ENCODE peak calls at places on chromosomes 16 and 17, in four cellular contexts. Y is body of pancreas, I is left lung, Z is right atrium auricular region. K is an unnamed sample.

GRCh38 chr17:42287305-42288077 is 807 bp upstream of the STAT5A start:
- DNase-seq in I (peak; percentile 63), Z (peak; percentile 60), Y (peak; percentile 20), K (peak; percentile 77)

GRCh38 chr17:58541249-58541648 is 26.8 kb upstream of the MTMR4 start:
- DNase-seq in Y (no peak), Z (no peak), I (no peak), K (peak; percentile 24)

GRCh38 chr17:42276359-42276608 is at the start of gene STAT5B:
- DNase-seq in Z (peak; percentile 57), Y (peak; percentile 74), I (peak; percentile 67), K (peak; percentile 70)

GRCh38 chr16:57616871-57617270 is 11.6 kb upstream of the ADGRG1 start:
- DNase-seq in Z (no peak), I (peak; percentile 24), Y (peak; percentile 4), K (no peak)

GRCh38 chr17:57674894-57675293 is 70.2 kb downstream of the CCDC182 start:
- DNase-seq in Y (no peak), I (no peak), Z (peak; percentile 40), K (no peak)

GRCh38 chr16:1979271-1980025 is 1.8 kb downstream of the NOXO1 start:
- DNase-seq in Y (peak; percentile 90), Z (no peak), I (peak; percentile 85), K (no peak)

GRCh38 chr17:50396261-50397110 is 837 bp downstream of the LRRC59 start:
- DNase-seq in I (peak; percentile 44), Z (no peak), Y (peak; percentile 89), K (peak; percentile 68)

GRCh38 chr17:48530208-48530886 is 464 bp downstream of the HOXB1 start:
- DNase-seq in I (no peak), Z (no peak), Y (no peak), K (no peak)

GRCh38 chr16:46686815-46687473 is 2.0 kb downstream of the VPS35 start:
- DNase-seq in Y (no peak), I (no peak), Z (no peak), K (no peak)

GRCh38 chr17:42436401-42436800 is 13.3 kb upstream of the CAVIN1 start:
- DNase-seq in Z (peak; percentile 84), I (no peak), Y (peak; percentile 51), K (peak; percentile 97)

GRCh38 chr16:30416624-30417298 is 9.4 kb downstream of the ZNF771 start:
- DNase-seq in Z (no peak), Y (no peak), I (no peak), K (no peak)

GRCh38 chr17:56148333-56148732 is 4.9 kb upstream of the ANKFN1 start:
- DNase-seq in Y (no peak), Z (no peak), I (no peak), K (no peak)

GRCh38 chr16:89375021-89375420 is 115.3 kb downstream of the ANKRD11 start:
- DNase-seq in I (no peak), Y (no peak), Z (no peak), K (peak; percentile 31)

GRCh38 chr17:41383690-41384089 is 1.6 kb upstream of the KRT34 start:
- DNase-seq in I (no peak), Y (no peak), Z (no peak), K (no peak)

GRCh38 chr17:9763643-9764042 is 27.7 kb downstream of the DHRS7C start:
- DNase-seq in Z (no peak), I (no peak), Y (no peak), K (no peak)

GRCh38 chr17:51166987-51167931 is 1.0 kb downstream of the NME2 start:
- DNase-seq in I (peak; percentile 62), Y (peak; percentile 43), Z (peak; percentile 21), K (no peak)

GRCh38 chr16:65154321-65154720 is 32.5 kb upstream of the CDH11 start:
- DNase-seq in Y (no peak), Z (no peak), I (no peak), K (peak; percentile 6)

GRCh38 chr17:69492410-69493071 is 78.0 kb downstream of the MAP2K6 start:
- DNase-seq in Z (no peak), Y (no peak), I (no peak), K (peak; percentile 96)

GRCh38 chr17:17055286-17056166 is 13.3 kb downstream of the MPRIP start:
- DNase-seq in I (no peak), Y (peak; percentile 37), Z (no peak), K (no peak)

GRCh38 chr17:39183045-39183444 is 14.4 kb downstream of the CACNB1 start:
- DNase-seq in Y (no peak), I (no peak), Z (no peak), K (no peak)

GRCh38 chr17:39181303-39181702 is 15.3 kb upstream of the ARL5C start:
- DNase-seq in I (no peak), Y (no peak), Z (no peak), K (no peak)

GRCh38 chr17:39183766-39184165 is 13.7 kb downstream of the CACNB1 start:
- DNase-seq in I (no peak), Z (no peak), Y (no peak), K (no peak)

GRCh38 chr17:39187152-39187830 is 10.2 kb downstream of the CACNB1 start:
- DNase-seq in I (no peak), Y (no peak), Z (no peak), K (no peak)

DNA sequence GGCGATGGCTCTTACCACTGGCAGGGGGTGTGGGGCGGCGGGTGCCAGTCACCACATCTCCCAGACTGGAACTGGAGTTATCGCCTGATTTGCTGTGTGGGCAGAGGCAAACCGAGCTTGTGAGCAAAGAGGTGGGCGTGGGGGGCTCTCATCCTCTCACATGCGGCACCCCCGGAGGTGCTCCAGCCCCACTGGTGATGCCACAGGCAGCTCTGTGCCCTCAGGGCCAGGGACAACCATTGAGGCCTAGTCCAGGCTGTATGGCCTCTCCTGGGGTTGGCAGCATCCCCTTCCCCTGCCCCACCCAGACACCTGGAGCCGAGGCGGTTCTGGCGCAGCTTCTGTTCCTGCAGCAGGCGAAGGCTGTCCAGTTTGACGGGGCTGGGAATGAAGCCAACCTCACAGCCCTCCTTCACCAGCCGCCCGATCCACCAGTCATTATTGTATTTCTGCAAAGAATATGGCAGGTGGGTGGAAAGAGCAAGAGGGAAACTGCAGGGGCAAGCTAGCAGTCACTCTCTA is 10.9 kb downstream of the CACNB1 start:
- DNase-seq in Z (no peak), Y (no peak), I (no peak), K (no peak)
- H3K4me3 ChIP-seq in Z (no peak overlapping the region), Y (no peak overlapping the region), I (no peak overlapping the region), K (no peak overlapping the region)

DNA sequence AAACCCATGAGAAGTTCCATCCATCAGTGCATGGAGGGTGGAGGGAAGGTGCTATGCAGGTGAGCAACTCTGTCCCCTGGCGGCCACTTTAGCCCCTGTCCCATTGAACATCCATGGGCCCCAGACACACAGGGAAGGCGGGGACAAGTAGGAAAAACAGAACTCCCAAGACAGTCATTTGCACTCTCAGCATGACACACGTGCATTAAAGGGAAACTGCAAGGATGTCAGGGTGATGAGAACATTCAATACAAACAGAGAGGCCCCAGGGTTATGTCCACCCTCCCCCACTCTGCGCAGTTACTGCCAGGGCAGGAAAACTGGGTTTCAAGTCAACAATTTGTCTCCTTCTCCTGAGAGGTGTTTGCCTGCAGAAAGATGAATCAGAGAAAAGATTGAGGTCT is 44.0 kb upstream of the AKTIP start:
- DNase-seq in I (no peak), Y (no peak), Z (no peak), K (no peak)
- TF ChIP-seq CTCF in I (no peak), Y (no peak), Z (no peak), K (no peak)

DNA sequence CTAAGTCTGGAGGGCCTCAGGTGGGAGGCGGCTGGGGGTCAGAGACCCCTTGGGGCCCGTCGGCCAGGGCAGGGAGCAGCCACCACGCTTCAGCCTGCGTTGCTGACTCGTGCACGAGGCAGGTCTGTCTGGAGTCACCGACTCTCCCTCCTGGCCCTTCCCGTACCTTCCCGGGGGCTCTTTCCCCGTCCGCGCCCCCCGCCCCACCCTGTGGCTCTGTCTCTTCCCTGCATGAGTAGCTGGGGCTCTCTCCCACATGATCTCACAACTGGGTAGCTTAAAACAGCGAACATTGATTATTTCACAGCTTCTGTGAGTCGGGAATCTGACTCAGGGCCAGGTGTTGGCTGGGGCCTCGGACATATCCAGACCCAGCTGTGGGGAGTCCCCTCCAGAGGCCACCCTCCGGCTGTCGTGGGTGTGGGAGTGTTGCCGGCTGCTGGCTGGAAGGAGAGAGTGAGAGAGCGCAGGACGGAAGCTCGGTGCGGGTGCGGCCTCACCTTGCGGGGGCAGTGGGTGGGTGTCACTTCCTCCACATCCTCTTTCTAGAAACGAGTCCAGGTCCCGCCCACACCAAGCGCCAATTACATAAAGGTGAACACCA is 17.3 kb downstream of the BAHCC1 start:
- DNase-seq in Z (no peak), I (no peak), Y (peak; percentile 53), K (no peak)
- H3K4me3 ChIP-seq in Z (no peak overlapping the region), I (no peak overlapping the region), Y (no peak overlapping the region), K (no peak overlapping the region)

GRCh38 chr17:75679706-75680201 is 12.6 kb downstream of the SAP30BP start:
- DNase-seq in I (peak; percentile 64), Y (peak; percentile 39), Z (no peak), K (no peak)
- TF ChIP-seq CTCF in I (peak; percentile 17), Y (no peak), Z (peak; percentile 15), K (peak; percentile 9)

GRCh38 chr16:66954097-66954659 is 6.9 kb upstream of the CES3 start:
- DNase-seq in I (peak; percentile 72), Y (peak; percentile 82), Z (peak; percentile 77), K (peak; percentile 60)

GRCh38 chr16:66952430-66953139 is 8.5 kb upstream of the CES3 start:
- DNase-seq in Z (no peak), I (no peak), Y (no peak), K (no peak)

GRCh38 chr16:66950437-66950836 is 10.6 kb upstream of the CES3 start:
- DNase-seq in Y (no peak), I (no peak), Z (no peak), K (no peak)

GRCh38 chr16:66950971-66951790 is 9.9 kb upstream of the CES3 start:
- DNase-seq in I (no peak), Y (no peak), Z (no peak), K (peak; percentile 50)

DNA sequence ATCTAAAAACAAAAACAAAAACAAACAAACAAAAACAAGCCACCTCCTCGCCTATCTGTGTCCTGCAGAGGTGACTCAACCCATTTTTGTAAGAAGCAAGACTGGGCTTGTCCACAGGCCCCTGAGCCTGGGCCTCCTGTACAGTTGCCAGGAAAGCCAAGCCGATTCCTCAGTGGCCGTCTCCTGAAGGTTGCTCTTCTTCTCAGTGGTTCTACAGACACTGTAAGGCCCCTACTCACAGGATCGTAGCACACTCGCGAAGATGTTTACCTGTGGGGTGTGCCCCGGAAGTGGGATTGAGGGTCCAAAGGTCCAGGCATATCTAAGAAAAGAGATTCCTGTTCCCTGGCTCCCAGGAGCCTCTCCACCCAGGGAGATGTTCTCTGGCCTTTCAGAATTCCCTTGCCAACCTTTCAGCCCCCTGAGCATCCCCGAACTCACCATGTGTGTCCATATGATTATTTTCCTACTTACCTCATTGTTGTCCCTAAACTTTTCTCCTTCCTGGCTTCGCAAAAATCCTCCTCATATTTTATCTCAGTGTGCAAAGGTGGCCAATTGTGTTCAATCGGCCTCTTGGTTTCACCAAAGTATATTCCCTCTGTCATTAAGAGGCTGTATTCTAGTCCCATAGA is 7.5 kb upstream of the CES3 start:
- DNase-seq in Y (no peak), I (no peak), Z (no peak), K (no peak)
- H3K4me3 ChIP-seq in Y (no peak overlapping the region), I (no peak overlapping the region), Z (no peak overlapping the region), K (no peak overlapping the region)

K was measured in foreskin fibroblast.